ENCODE peak calls at places on chromosome 11, in six cellular contexts. One of them, this sample, is unnamed. For H3K79me2, the result is how much of the 10 kb centered on the place peaks cover.

GRCh38 chr11:60918941-60919275 is 5.0 kb downstream of the TMEM109 start:
- DNase-seq in H1: no peak
- DNase-seq in mammary epithelial cell: peak
- DNase-seq in endothelial cell of umbilical vein: no peak
- DNase-seq in GM23248: peak
- DNase-seq in GM23338: no peak
- DNase-seq in this sample: no peak

GRCh38 chr11:9017773-9018172 is 14.0 kb upstream of the NRIP3 start:
- DNase-seq in GM23248: peak
- DNase-seq in endothelial cell of umbilical vein: no peak
- DNase-seq in GM23338: no peak
- DNase-seq in mammary epithelial cell: no peak
- DNase-seq in H1: no peak
- DNase-seq in this sample: no peak

GRCh38 chr11:2534131-2534956 is 89.5 kb downstream of the KCNQ1 start:
- DNase-seq in endothelial cell of umbilical vein: no peak
- DNase-seq in H1: no peak
- DNase-seq in mammary epithelial cell: peak
- DNase-seq in GM23338: peak
- DNase-seq in GM23248: peak
- DNase-seq in this sample: no peak

GRCh38 chr11:34281256-34281655 is 76.6 kb downstream of the ABTB2 start:
- DNase-seq in GM23248: peak
- DNase-seq in mammary epithelial cell: no peak
- DNase-seq in endothelial cell of umbilical vein: no peak
- DNase-seq in H1: no peak
- DNase-seq in GM23338: no peak
- DNase-seq in this sample: no peak

GRCh38 chr11:37394236-37394870 is 796.3 kb upstream of the RAG2 start:
- DNase-seq in H1: no peak
- DNase-seq in GM23248: no peak
- DNase-seq in GM23338: no peak
- DNase-seq in endothelial cell of umbilical vein: no peak
- DNase-seq in mammary epithelial cell: no peak
- DNase-seq in this sample: no peak

GRCh38 chr11:117875397-117876048 is 935 bp downstream of the FXYD6 start:
- DNase-seq in endothelial cell of umbilical vein: no peak
- DNase-seq in GM23338: peak
- DNase-seq in GM23248: no peak
- DNase-seq in mammary epithelial cell: no peak
- DNase-seq in H1: no peak
- DNase-seq in this sample: peak

GRCh38 chr11:130037058-130037457 is 32.6 kb upstream of the APLP2 start:
- DNase-seq in GM23338: no peak
- DNase-seq in endothelial cell of umbilical vein: peak
- DNase-seq in GM23248: peak
- DNase-seq in mammary epithelial cell: peak
- DNase-seq in H1: no peak
- DNase-seq in this sample: no peak

GRCh38 chr11:64767344-64768299 is 7.8 kb upstream of the PYGM start:
- DNase-seq in endothelial cell of umbilical vein: peak
- DNase-seq in GM23248: peak
- DNase-seq in mammary epithelial cell: no peak
- DNase-seq in H1: no peak
- DNase-seq in GM23338: peak
- DNase-seq in this sample: peak

GRCh38 chr11:14132312-14132711 is 169.8 kb downstream of the SPON1 start:
- DNase-seq in H1: no peak
- DNase-seq in GM23248: no peak
- DNase-seq in endothelial cell of umbilical vein: no peak
- DNase-seq in mammary epithelial cell: no peak
- DNase-seq in GM23338: no peak
- DNase-seq in this sample: no peak

GRCh38 chr11:80815752-80816453 is 1375.1 kb upstream of the TENM4 start:
- DNase-seq in endothelial cell of umbilical vein: peak
- DNase-seq in GM23338: no peak
- DNase-seq in H1: no peak
- DNase-seq in mammary epithelial cell: peak
- DNase-seq in GM23248: no peak
- DNase-seq in this sample: no peak

GRCh38 chr11:133934599-133935550 is 21.9 kb downstream of the IGSF9B start:
- DNase-seq in endothelial cell of umbilical vein: no peak
- DNase-seq in GM23338: no peak
- DNase-seq in mammary epithelial cell: peak
- DNase-seq in GM23248: peak
- DNase-seq in H1: no peak
- DNase-seq in this sample: no peak

GRCh38 chr11:66850588-66851250 is 6.1 kb upstream of the LRFN4 start:
- DNase-seq in mammary epithelial cell: no peak
- DNase-seq in GM23248: no peak
- DNase-seq in H1: no peak
- DNase-seq in GM23338: no peak
- DNase-seq in endothelial cell of umbilical vein: no peak
- DNase-seq in this sample: no peak

GRCh38 chr11:12088531-12088930 is 21.9 kb upstream of the MICAL2 start:
- DNase-seq in endothelial cell of umbilical vein: no peak
- DNase-seq in GM23338: no peak
- DNase-seq in mammary epithelial cell: no peak
- DNase-seq in GM23248: no peak
- DNase-seq in H1: no peak
- DNase-seq in this sample: no peak

GRCh38 chr11:31643831-31644230 is 134.3 kb downstream of the ELP4 start:
- DNase-seq in GM23248: peak
- DNase-seq in GM23338: no peak
- DNase-seq in endothelial cell of umbilical vein: peak
- DNase-seq in mammary epithelial cell: no peak
- DNase-seq in H1: no peak
- DNase-seq in this sample: no peak

GRCh38 chr11:96328395-96329010 is 14.5 kb downstream of the MAML2 start:
- DNase-seq in endothelial cell of umbilical vein: no peak
- DNase-seq in mammary epithelial cell: peak
- DNase-seq in H1: no peak
- DNase-seq in GM23248: no peak
- DNase-seq in GM23338: no peak
- DNase-seq in this sample: no peak

GRCh38 chr11:29012507-29012906 is 904.3 kb downstream of the METTL15 start:
- DNase-seq in GM23338: no peak
- DNase-seq in endothelial cell of umbilical vein: no peak
- DNase-seq in GM23248: no peak
- DNase-seq in mammary epithelial cell: no peak
- DNase-seq in H1: no peak
- DNase-seq in this sample: no peak

GRCh38 chr11:71467164-71467563 is 14.2 kb downstream of the NADSYN1 start:
- DNase-seq in mammary epithelial cell: no peak
- DNase-seq in GM23338: no peak
- DNase-seq in GM23248: no peak
- DNase-seq in H1: no peak
- DNase-seq in endothelial cell of umbilical vein: no peak
- DNase-seq in this sample: no peak

GRCh38 chr11:15985127-15985862 is 371.1 kb downstream of the SOX6 start:
- DNase-seq in mammary epithelial cell: no peak
- DNase-seq in GM23338: peak
- DNase-seq in H1: no peak
- DNase-seq in GM23248: no peak
- DNase-seq in endothelial cell of umbilical vein: no peak
- DNase-seq in this sample: no peak

GRCh38 chr11:20596629-20597129 is 2.7 kb upstream of the SLC6A5 start:
- DNase-seq in mammary epithelial cell: peak
- DNase-seq in GM23338: peak
- DNase-seq in endothelial cell of umbilical vein: no peak
- DNase-seq in GM23248: peak
- DNase-seq in H1: no peak
- DNase-seq in this sample: no peak

GRCh38 chr11:109590782-109591181 is 168.8 kb downstream of the C11orf87 start:
- DNase-seq in H1: no peak
- DNase-seq in endothelial cell of umbilical vein: no peak
- DNase-seq in GM23248: no peak
- DNase-seq in GM23338: no peak
- DNase-seq in mammary epithelial cell: peak
- DNase-seq in this sample: no peak

GRCh38 chr11:119236891-119237290 is 30.8 kb downstream of the CBL start:
- DNase-seq in endothelial cell of umbilical vein: no peak
- DNase-seq in H1: no peak
- DNase-seq in GM23248: peak
- DNase-seq in mammary epithelial cell: no peak
- DNase-seq in GM23338: no peak
- DNase-seq in this sample: no peak

GRCh38 chr11:119236490-119236889 is 30.4 kb downstream of the CBL start:
- DNase-seq in H1: no peak
- DNase-seq in mammary epithelial cell: no peak
- DNase-seq in GM23248: peak
- DNase-seq in endothelial cell of umbilical vein: no peak
- DNase-seq in GM23338: no peak
- DNase-seq in this sample: no peak

GRCh38 chr11:119237515-119237914 is 31.4 kb downstream of the CBL start:
- DNase-seq in GM23248: no peak
- DNase-seq in mammary epithelial cell: no peak
- DNase-seq in GM23338: no peak
- DNase-seq in endothelial cell of umbilical vein: no peak
- DNase-seq in H1: no peak
- DNase-seq in this sample: no peak
- H3K79me2 ChIP-seq in GM23248: half or more
- H3K79me2 ChIP-seq in mammary epithelial cell: half or more
- H3K79me2 ChIP-seq in GM23338: half or more
- H3K79me2 ChIP-seq in endothelial cell of umbilical vein: under half
- H3K79me2 ChIP-seq in H1: half or more
- H3K79me2 ChIP-seq in this sample: under half

GRCh38 chr11:68090706-68091105 is 30.5 kb downstream of the CHKA start:
- DNase-seq in GM23248: no peak
- DNase-seq in endothelial cell of umbilical vein: no peak
- DNase-seq in mammary epithelial cell: no peak
- DNase-seq in H1: no peak
- DNase-seq in GM23338: no peak
- DNase-seq in this sample: no peak
- H3K4me3 ChIP-seq in GM23248: no peak
- H3K4me3 ChIP-seq in endothelial cell of umbilical vein: no peak
- H3K4me3 ChIP-seq in mammary epithelial cell: no peak
- H3K4me3 ChIP-seq in H1: no peak
- H3K4me3 ChIP-seq in GM23338: no peak
- H3K4me3 ChIP-seq in this sample: no peak

DNA sequence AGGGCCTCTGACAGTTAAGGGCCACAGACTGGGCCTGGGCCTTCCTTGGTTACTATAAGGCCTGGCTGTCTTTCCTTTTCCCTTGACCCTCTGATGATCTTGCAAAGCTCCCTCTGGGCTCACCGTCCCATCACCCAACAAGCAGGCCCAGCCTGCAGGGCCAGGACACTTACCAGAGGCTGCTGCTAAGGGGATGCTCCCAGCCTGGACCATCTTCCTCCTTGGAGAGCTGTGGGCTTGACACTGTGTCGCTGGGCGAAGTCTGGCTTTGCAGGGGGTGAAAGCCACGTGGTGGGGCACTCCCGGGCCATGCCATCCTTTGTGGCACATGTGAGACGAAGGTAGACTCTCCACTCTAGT is 3.9 kb downstream of the C11orf24 start:
- DNase-seq in GM23248: no peak
- DNase-seq in endothelial cell of umbilical vein: no peak
- DNase-seq in GM23338: no peak
- DNase-seq in H1: no peak
- DNase-seq in mammary epithelial cell: no peak
- DNase-seq in this sample: no peak
- H3K79me2 ChIP-seq in GM23248: half or more
- H3K79me2 ChIP-seq in endothelial cell of umbilical vein: under half
- H3K79me2 ChIP-seq in GM23338: under half
- H3K79me2 ChIP-seq in H1: under half
- H3K79me2 ChIP-seq in mammary epithelial cell: under half
- H3K79me2 ChIP-seq in this sample: under half

GRCh38 chr11:23078289-23078971 is 218.2 kb upstream of the CCDC179 start:
- DNase-seq in GM23338: no peak
- DNase-seq in GM23248: peak
- DNase-seq in endothelial cell of umbilical vein: peak
- DNase-seq in H1: no peak
- DNase-seq in mammary epithelial cell: peak
- DNase-seq in this sample: no peak

DNA sequence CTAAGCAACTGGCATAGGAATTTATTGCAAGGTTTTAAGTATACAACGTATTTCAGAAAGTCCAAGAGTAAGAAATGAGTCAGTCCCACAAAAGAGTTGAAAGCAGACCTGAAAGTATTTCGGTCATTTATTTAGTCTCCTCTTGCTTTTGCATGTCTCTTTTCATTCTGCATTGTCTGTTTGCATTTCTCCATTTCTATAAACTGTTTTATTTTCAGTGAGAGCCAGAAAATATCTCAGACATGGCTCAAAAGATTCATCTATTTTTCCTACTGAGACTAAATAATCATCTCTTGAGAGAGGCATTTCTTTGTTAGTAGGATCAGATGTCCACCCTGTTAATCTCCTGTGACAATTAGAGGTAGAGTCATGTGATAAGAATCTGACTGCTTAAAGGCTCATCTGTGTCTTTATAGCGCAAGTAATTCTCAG is 219.1 kb upstream of the CCDC179 start:
- DNase-seq in endothelial cell of umbilical vein: no peak
- DNase-seq in GM23248: peak
- DNase-seq in H1: no peak
- DNase-seq in mammary epithelial cell: no peak
- DNase-seq in GM23338: no peak
- DNase-seq in this sample: no peak
- H3K4me3 ChIP-seq in endothelial cell of umbilical vein: no peak
- H3K4me3 ChIP-seq in GM23248: peak
- H3K4me3 ChIP-seq in H1: no peak
- H3K4me3 ChIP-seq in mammary epithelial cell: no peak
- H3K4me3 ChIP-seq in GM23338: no peak
- H3K4me3 ChIP-seq in this sample: no peak

GRCh38 chr11:73312036-73312435 is 4.0 kb downstream of the ARHGEF17 start:
- DNase-seq in GM23248: no peak
- DNase-seq in H1: no peak
- DNase-seq in mammary epithelial cell: no peak
- DNase-seq in GM23338: no peak
- DNase-seq in endothelial cell of umbilical vein: no peak
- DNase-seq in this sample: no peak

GRCh38 chr11:73314121-73314948 is 6.3 kb downstream of the ARHGEF17 start:
- DNase-seq in GM23338: peak
- DNase-seq in GM23248: peak
- DNase-seq in H1: no peak
- DNase-seq in endothelial cell of umbilical vein: no peak
- DNase-seq in mammary epithelial cell: peak
- DNase-seq in this sample: no peak

GRCh38 chr11:73315288-73316020 is 7.4 kb downstream of the ARHGEF17 start:
- DNase-seq in mammary epithelial cell: no peak
- DNase-seq in GM23248: peak
- DNase-seq in endothelial cell of umbilical vein: no peak
- DNase-seq in GM23338: no peak
- DNase-seq in H1: no peak
- DNase-seq in this sample: no peak

GRCh38 chr11:73312806-73313403 is 4.8 kb downstream of the ARHGEF17 start:
- DNase-seq in H1: no peak
- DNase-seq in GM23248: peak
- DNase-seq in GM23338: no peak
- DNase-seq in endothelial cell of umbilical vein: no peak
- DNase-seq in mammary epithelial cell: no peak
- DNase-seq in this sample: no peak

DNA sequence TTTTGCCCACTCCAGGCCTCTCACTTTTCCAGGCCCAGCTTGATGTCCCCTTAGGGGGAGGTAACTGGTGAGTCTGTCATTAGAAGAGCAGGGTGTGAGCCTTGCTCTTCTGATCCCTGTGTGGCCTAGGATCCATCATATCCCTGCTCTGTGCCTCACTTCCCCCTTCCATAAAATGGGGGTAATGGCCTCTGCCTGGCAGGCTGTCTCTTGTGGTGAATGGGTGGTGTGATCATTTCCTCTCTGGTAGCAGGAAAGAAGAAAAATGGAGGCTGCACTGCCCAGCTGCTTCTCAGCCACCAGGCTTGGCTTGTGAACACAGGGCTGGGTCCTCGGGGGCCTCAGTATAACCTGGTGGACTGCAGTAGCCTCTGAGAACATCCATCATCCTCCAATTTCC is 5.6 kb downstream of the ARHGEF17 start:
- DNase-seq in endothelial cell of umbilical vein: peak
- DNase-seq in mammary epithelial cell: no peak
- DNase-seq in GM23338: no peak
- DNase-seq in GM23248: peak
- DNase-seq in H1: no peak
- DNase-seq in this sample: peak
- H3K79me2 ChIP-seq in endothelial cell of umbilical vein: half or more
- H3K79me2 ChIP-seq in mammary epithelial cell: half or more
- H3K79me2 ChIP-seq in GM23338: under half
- H3K79me2 ChIP-seq in GM23248: half or more
- H3K79me2 ChIP-seq in H1: under half
- H3K79me2 ChIP-seq in this sample: under half